ENCODE peak calls at places on chromosome 12, in five cellular contexts. Y is lower leg skin, R is stomach, K is Calu3, H is tibial artery. P is an unnamed sample.

GRCh38 chr12:87671757-87672156 is 357.4 kb downstream of the C12orf50 start:
- DNase-seq in Y (no peak), H (no peak), R (no peak), K (no peak), P (no peak)

GRCh38 chr12:65121049-65121955 is at the start of gene WIF1:
- DNase-seq in K (peak), Y (no peak), H (no peak), R (peak), P (no peak)

GRCh38 chr12:2183556-2184541 is 131.1 kb downstream of the CACNA1C start:
- DNase-seq in K (no peak), Y (peak), R (no peak), H (no peak), P (no peak)

GRCh38 chr12:125249932-125250331 is 184.7 kb downstream of the AACS start:
- DNase-seq in R (no peak), Y (no peak), H (no peak), K (no peak), P (no peak)

GRCh38 chr12:104719700-104720345 is 238.3 kb downstream of the SLC41A2 start:
- DNase-seq in Y (no peak), R (no peak), K (no peak), H (no peak), P (no peak)

GRCh38 chr12:114221136-114221838 is 184.7 kb downstream of the TBX5 start:
- DNase-seq in R (no peak), H (no peak), Y (no peak), K (no peak), P (no peak)

GRCh38 chr12:109153711-109154434 is 37.5 kb downstream of the ACACB start:
- DNase-seq in R (peak), Y (no peak), K (no peak), H (no peak), P (no peak)

GRCh38 chr12:94769040-94769420 is 118.7 kb upstream of the TMCC3 start:
- DNase-seq in H (no peak), K (no peak), R (no peak), Y (no peak), P (no peak)

GRCh38 chr12:32534698-32535097 is 135.3 kb downstream of the FGD4 start:
- DNase-seq in R (no peak), H (no peak), K (no peak), Y (no peak), P (no peak)

GRCh38 chr12:40853221-40853620 is 161.0 kb downstream of the CNTN1 start:
- DNase-seq in H (no peak), Y (no peak), R (no peak), K (no peak), P (no peak)

DNA sequence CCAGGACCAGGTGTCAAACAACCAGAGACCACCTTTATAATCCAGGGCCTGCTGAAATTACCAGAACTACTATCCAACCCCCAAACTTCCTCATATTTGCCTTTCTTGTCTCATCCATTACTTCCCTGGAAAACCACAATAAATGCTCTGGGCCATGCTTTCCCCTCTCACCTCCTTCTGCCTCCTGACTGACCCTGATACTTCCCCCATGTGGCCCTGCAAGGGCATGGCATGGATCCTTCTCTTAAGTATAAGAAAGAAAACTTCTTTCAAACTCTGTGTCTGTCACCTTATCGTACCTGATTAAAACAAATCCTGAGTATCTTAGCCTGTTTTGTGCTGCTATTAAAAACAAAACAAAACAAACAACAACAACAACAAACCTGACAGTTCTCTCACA is 44.7 kb upstream of the CRACR2A start:
- DNase-seq in K (peak), Y (no peak), R (no peak), H (no peak), P (no peak)
- TF ChIP-seq CTCF in K (no peak), Y (no peak), R (no peak), H (no peak), P (no peak)

GRCh38 chr12:53268009-53268636 is at the start of gene ESPL1:
- DNase-seq in R (peak), K (peak), H (peak), Y (peak), P (no peak)
- TF ChIP-seq CTCF in R (no peak), K (no peak), H (peak), Y (no peak), P (peak)

DNA sequence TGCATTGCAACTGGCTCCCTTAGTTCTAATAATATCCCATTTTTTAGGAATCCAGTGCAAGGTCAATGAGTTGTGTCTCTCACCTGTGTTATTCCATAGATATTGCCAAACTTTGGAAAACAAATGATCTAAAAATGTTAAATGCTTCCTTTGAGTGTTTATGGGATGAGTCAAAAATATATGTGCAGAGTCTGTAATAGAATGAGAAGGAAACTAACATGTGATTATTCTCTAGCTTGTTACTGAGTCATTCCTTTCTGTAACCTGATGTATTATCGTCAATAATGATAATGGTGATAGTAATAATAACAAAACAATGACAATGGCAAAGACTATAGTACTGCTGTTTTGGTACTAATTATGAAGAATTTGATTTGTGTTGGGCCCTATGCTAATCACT is 11.5 kb downstream of the ACSS3 start:
- DNase-seq in Y (no peak), H (no peak), R (no peak), K (no peak), P (no peak)
- TF ChIP-seq CTCF in Y (no peak), H (no peak), R (no peak), K (no peak), P (no peak)

DNA sequence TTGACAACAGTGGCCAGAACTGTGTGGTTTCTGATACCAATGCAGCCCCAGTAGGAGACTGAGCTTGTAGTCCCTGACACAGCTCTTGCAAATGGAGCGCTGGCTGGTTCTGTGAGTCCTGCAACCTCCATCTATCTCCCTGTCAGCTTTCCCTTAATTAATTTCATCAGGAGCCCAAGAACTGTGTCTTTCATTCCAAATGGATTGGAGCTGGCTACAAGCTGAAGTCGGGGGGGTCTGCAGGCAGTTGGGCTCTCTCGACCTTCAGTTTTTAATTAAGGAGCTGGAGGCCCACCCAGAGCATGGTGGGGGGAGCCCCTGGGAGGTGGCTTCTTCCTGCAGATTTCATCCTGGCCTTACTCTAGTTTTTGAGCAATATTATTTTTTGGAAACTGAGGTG is 160.6 kb downstream of the ADGRD1 start:
- DNase-seq in R (no peak), K (no peak), Y (no peak), H (no peak), P (no peak)
- TF ChIP-seq CTCF in R (no peak), K (no peak), Y (no peak), H (no peak), P (no peak)

GRCh38 chr12:129535351-129535750 is 368.5 kb downstream of the TMEM132D start:
- DNase-seq in H (no peak), R (no peak), K (no peak), Y (no peak), P (no peak)
- TF ChIP-seq CTCF in H (no peak), R (no peak), K (no peak), Y (no peak), P (no peak)

GRCh38 chr12:51520576-51521325 is 70.3 kb upstream of the SCN8A start:
- DNase-seq in Y (no peak), R (no peak), H (no peak), K (no peak), P (no peak)
- TF ChIP-seq CTCF in Y (no peak), R (no peak), H (no peak), K (no peak), P (no peak)

DNA sequence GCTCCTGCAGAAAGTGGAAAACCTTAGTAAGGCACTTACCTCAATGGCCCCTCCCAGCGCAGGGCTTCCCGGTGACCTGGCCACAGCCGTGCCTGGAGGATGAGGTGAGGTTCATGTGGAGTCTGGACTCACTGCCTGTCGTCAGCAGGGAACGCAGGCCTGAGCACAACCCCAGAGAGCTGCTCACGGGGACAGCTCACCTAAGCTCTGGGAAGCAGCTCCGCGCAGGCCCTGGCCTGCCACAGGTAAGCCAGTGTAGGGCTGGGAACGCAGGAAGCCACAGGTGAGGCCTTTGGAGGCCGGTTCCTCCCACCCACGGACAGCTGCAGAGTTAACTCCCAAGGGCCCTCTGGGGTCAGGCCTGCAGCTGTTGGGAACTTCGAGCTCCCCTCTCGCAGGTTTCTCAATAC is 32.8 kb downstream of the ANAPC7 start:
- DNase-seq in Y (peak), K (no peak), R (no peak), H (no peak), P (no peak)
- TF ChIP-seq CTCF in Y (no peak), K (no peak), R (no peak), H (no peak), P (peak)